ENCODE peak calls at places on chromosomes 16 and 17, in ten cellular contexts. J is epithelial cell of esophagus, S is IMR-90, C is Peyer's patch, M is cardiac muscle cell, Y is colonic mucosa, R is stomach, V is fibroblast of the aortic adventitia, Q is ovary, A is fibroblast of mammary gland. K is an unnamed sample.

GRCh38 chr16:66798162-66798561 is 3.2 kb downstream of the TERB1 start:
- DNase-seq in J (peak), S (peak), C (no peak), M (peak), Y (no peak), R (no peak), V (peak), Q (no peak), A (peak), K (no peak)

GRCh38 chr16:24844101-24845030 is 1.4 kb upstream of the SLC5A11 start:
- DNase-seq in J (peak), S (peak), C (no peak), M (no peak), Y (peak), R (peak), V (peak), Q (no peak), A (no peak), K (no peak)

GRCh38 chr16:81945665-81946064 is 65.6 kb downstream of the SDR42E1 start:
- DNase-seq in J (no peak), S (peak), C (no peak), M (peak), Y (no peak), R (no peak), V (peak), Q (no peak), A (peak), K (no peak)

GRCh38 chr16:69513180-69513966 is 52.4 kb upstream of the NFAT5 start:
- DNase-seq in J (peak), S (peak), C (no peak), M (no peak), Y (no peak), R (no peak), V (peak), Q (no peak), A (peak), K (no peak)

GRCh38 chr16:50640919-50641817 is 39.9 kb downstream of the SNX20 start:
- DNase-seq in J (no peak), S (no peak), C (no peak), M (no peak), Y (no peak), R (no peak), V (no peak), Q (no peak), A (no peak), K (no peak)

GRCh38 chr17:43021739-43022512 is at the start of gene VAT1:
- DNase-seq in J (peak), S (peak), C (peak), M (peak), Y (peak), R (peak), V (peak), Q (peak), A (peak), K (peak)

GRCh38 chr16:15911198-15911597 is 22.8 kb upstream of the CEP20 start:
- DNase-seq in J (no peak), S (no peak), C (peak), M (no peak), Y (no peak), R (no peak), V (no peak), Q (no peak), A (no peak), K (no peak)

GRCh38 chr17:55386931-55387330 is 34.7 kb downstream of the MMD start:
- DNase-seq in J (peak), S (no peak), C (no peak), M (no peak), Y (no peak), R (no peak), V (no peak), Q (no peak), A (no peak), K (no peak)

GRCh38 chr17:66523378-66524174 is 221.2 kb downstream of the PRKCA start:
- DNase-seq in J (no peak), S (peak), C (no peak), M (no peak), Y (peak), R (no peak), V (no peak), Q (no peak), A (peak), K (no peak)

GRCh38 chr16:65908568-65908967 is 457.9 kb upstream of the CDH5 start:
- DNase-seq in J (no peak), S (no peak), C (no peak), M (no peak), Y (no peak), R (no peak), V (no peak), Q (no peak), A (no peak), K (no peak)

GRCh38 chr16:66740533-66740932 is 10.9 kb downstream of the DYNC1LI2 start:
- DNase-seq in J (peak), S (no peak), C (no peak), M (no peak), Y (peak), R (peak), V (peak), Q (no peak), A (peak), K (no peak)

GRCh38 chr16:73793286-73793685 is 503.3 kb upstream of the PSMD7 start:
- DNase-seq in J (no peak), S (no peak), C (no peak), M (no peak), Y (no peak), R (no peak), V (no peak), Q (no peak), A (no peak), K (no peak)

GRCh38 chr17:15405016-15405415 is 62.4 kb downstream of the CDRT4 start:
- DNase-seq in J (no peak), S (no peak), C (no peak), M (no peak), Y (no peak), R (no peak), V (no peak), Q (no peak), A (no peak), K (no peak)

GRCh38 chr17:269616-270514 is 82.7 kb downstream of the RPH3AL start:
- DNase-seq in J (no peak), S (no peak), C (no peak), M (no peak), Y (no peak), R (no peak), V (no peak), Q (no peak), A (no peak), K (no peak)

GRCh38 chr16:79329163-79329521 is 271.4 kb downstream of the MAF start:
- DNase-seq in J (no peak), S (no peak), C (no peak), M (no peak), Y (no peak), R (no peak), V (no peak), Q (no peak), A (no peak), K (no peak)

DNA sequence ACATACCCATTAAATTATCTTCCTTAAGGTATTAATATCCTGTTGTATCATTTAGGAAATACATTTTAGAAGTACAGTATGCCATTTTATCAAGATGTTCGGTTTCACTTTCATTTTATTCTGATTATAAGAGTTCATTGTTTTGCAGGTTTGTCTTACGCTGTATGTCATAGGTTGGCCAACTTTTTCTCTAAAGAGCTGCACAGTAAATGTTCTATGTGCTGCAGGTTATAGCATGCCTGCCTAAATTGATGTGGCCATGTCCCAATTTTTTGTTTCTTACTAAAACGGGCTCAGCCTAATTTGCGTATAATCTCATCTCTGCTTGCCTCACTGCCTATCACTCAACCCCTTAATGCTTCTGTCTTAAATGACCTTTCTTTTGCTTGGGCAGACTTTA is 126.4 kb downstream of the USP22 start:
- DNase-seq in J (peak), S (no peak), C (no peak), M (no peak), Y (no peak), R (no peak), V (no peak), Q (no peak), A (no peak), K (no peak)
- H3K4me3 ChIP-seq in J (peak), S (no peak), C (no peak), M (no peak), Y (no peak), R (peak), V (no peak), Q (no peak), A (no peak), K (no peak)

DNA sequence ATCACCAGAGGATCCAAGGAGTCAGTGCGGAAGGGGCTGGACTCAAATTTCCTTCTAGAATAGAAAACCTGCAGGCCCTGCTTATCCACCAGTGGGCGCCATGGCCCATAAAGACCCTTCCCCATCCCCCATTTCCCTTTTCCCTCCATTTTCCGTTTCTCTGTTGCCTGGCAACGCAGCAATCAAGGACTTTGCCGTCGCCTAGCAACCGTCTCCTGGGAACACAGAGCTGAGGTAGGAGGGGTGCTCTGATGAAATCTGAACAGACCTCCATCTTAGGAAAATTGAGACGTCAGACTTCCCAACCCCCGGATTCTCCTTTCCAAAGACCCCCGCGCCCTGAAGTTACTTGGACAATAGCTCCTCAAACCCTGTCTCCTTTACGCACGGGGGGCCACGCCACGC is 5.7 kb downstream of the DLG4 start:
- DNase-seq in J (peak), S (peak), C (no peak), M (peak), Y (no peak), R (peak), V (peak), Q (peak), A (peak), K (peak)
- TF ChIP-seq CTCF in J (peak), S (peak), C (peak), M (peak), Y (peak), R (no peak), V (peak), Q (no peak), A (peak), K (peak)

DNA sequence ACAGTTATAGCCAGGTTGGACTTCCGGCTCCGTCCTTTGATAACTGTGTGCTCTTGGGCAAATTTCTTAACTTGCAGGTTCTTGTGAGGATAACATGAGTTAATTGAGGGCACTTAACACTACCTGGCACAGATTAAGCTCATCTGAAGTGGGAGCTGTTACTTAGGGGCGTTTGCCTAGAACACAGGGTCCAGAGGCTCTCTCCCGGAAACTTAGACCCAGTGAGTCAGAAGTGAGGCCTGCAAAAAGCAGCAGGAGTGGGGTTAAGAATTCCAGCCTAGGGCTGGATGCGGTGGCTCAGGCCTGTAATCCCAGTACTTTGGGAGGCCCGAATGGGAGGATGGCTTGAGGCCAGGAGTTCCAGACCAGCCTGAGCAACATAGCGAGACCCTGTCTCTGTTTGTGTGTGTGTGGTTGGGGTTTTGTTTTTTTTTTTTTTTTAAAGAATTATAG is 1.4 kb downstream of the MVP start:
- DNase-seq in J (peak), S (peak), C (no peak), M (peak), Y (no peak), R (peak), V (peak), Q (peak), A (peak), K (no peak)
- H3K4me3 ChIP-seq in J (peak), S (peak), C (peak), M (no peak), Y (peak), R (peak), V (peak), Q (peak), A (peak), K (peak)

DNA sequence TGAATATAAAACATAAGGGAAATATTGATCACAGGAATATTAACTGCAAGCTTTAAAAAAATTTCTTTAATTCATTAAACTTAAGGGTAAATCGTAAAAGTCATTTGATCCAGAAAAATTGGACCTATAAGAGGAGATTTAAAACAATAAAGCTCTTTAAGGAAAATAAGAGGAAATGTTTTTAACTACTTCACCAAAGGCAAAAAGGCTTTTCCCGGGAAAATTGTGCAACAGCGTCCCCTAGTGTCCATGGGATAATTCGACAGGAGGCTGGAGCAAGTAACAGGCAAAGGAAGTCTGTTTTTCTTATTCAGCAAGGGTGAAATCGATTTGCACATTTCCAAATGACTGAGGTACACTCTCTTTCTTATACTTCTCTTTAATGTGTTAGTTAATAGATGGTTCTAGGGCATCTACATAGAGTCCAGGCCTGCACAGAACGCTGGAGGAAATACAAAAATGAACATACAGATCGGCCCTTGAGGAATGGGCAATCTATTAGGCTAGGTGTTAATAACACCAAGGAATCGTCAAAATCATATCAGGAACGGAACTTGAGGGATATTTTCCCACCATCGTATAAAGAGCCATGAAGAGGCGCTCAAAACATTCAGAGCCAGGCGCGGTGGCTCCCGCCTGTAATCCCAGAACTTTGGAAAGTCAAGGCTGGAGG is 61.4 kb downstream of the ZNF18 start:
- DNase-seq in J (peak), S (peak), C (no peak), M (peak), Y (peak), R (no peak), V (peak), Q (no peak), A (peak), K (peak)
- TF ChIP-seq CTCF in J (peak), S (peak), C (peak), M (peak), Y (peak), R (no peak), V (peak), Q (no peak), A (peak), K (peak)

GRCh38 chr17:7559307-7560171 is 989 bp downstream of the TNFSF13 start:
- DNase-seq in J (no peak), S (no peak), C (no peak), M (no peak), Y (peak), R (peak), V (no peak), Q (peak), A (no peak), K (no peak)

GRCh38 chr17:7557825-7558543 is 566 bp upstream of the TNFSF13 start:
- DNase-seq in J (peak), S (peak), C (peak), M (peak), Y (peak), R (peak), V (peak), Q (peak), A (peak), K (peak)

GRCh38 chr17:7557147-7557764 is 1.3 kb upstream of the TNFSF13 start:
- DNase-seq in J (no peak), S (no peak), C (no peak), M (no peak), Y (peak), R (peak), V (no peak), Q (peak), A (no peak), K (no peak)

GRCh38 chr17:7560172-7561027 is 1.3 kb upstream of the SENP3 start:
- DNase-seq in J (peak), S (peak), C (peak), M (peak), Y (peak), R (peak), V (peak), Q (peak), A (peak), K (peak)

GRCh38 chr17:7558544-7559306 is at the start of gene TNFSF13:
- DNase-seq in J (no peak), S (no peak), C (peak), M (no peak), Y (peak), R (peak), V (no peak), Q (peak), A (no peak), K (no peak)
- H3K4me3 ChIP-seq in J (peak), S (no peak), C (peak), M (no peak), Y (peak), R (peak), V (peak), Q (peak), A (peak), K (peak)

GRCh38 chr16:13767215-13767614 is 152.7 kb upstream of the ERCC4 start:
- DNase-seq in J (no peak), S (no peak), C (no peak), M (no peak), Y (no peak), R (no peak), V (no peak), Q (no peak), A (peak), K (no peak)
- TF ChIP-seq CTCF in J (no peak), S (no peak), C (no peak), M (no peak), Y (no peak), R (no peak), V (no peak), Q (no peak), A (no peak), K (no peak)